ENCODE peak calls at places on chromosome 1, in nine cellular contexts. One of them, this sample, is unnamed.

GRCh38 chr1:5566924-5567323 is 425.3 kb downstream of the NPHP4 start:
- DNase-seq in ACHN: no peak
- DNase-seq in astrocyte of the spinal cord: no peak
- DNase-seq in EH: no peak
- DNase-seq in NCI-H2171: no peak
- DNase-seq in activated T-helper 1 cell treated with anti-CD3 and anti-CD28 coated beads, Interleukin-2, amount 50 U/mL, for 16 hours: no peak
- DNase-seq in KBM-7: no peak
- DNase-seq in GM20000: no peak
- DNase-seq in MV-4-11: no peak
- DNase-seq in this sample: no peak

GRCh38 chr1:167146903-167147539 is 53.1 kb downstream of the STYXL2 start:
- DNase-seq in ACHN: no peak
- DNase-seq in astrocyte of the spinal cord: no peak
- DNase-seq in EH: no peak
- DNase-seq in NCI-H2171: no peak
- DNase-seq in activated T-helper 1 cell treated with anti-CD3 and anti-CD28 coated beads, Interleukin-2, amount 50 U/mL, for 16 hours: no peak
- DNase-seq in KBM-7: no peak
- DNase-seq in GM20000: no peak
- DNase-seq in MV-4-11: no peak
- DNase-seq in this sample: no peak

GRCh38 chr1:237241038-237241437 is 199.1 kb downstream of the RYR2 start:
- DNase-seq in ACHN: no peak
- DNase-seq in astrocyte of the spinal cord: no peak
- DNase-seq in EH: no peak
- DNase-seq in NCI-H2171: no peak
- DNase-seq in activated T-helper 1 cell treated with anti-CD3 and anti-CD28 coated beads, Interleukin-2, amount 50 U/mL, for 16 hours: no peak
- DNase-seq in KBM-7: no peak
- DNase-seq in GM20000: no peak
- DNase-seq in MV-4-11: no peak
- DNase-seq in this sample: no peak

GRCh38 chr1:176364231-176364905 is 98.6 kb upstream of the PAPPA2 start:
- DNase-seq in ACHN: no peak
- DNase-seq in astrocyte of the spinal cord: no peak
- DNase-seq in EH: no peak
- DNase-seq in NCI-H2171: no peak
- DNase-seq in activated T-helper 1 cell treated with anti-CD3 and anti-CD28 coated beads, Interleukin-2, amount 50 U/mL, for 16 hours: no peak
- DNase-seq in KBM-7: no peak
- DNase-seq in GM20000: no peak
- DNase-seq in MV-4-11: no peak
- DNase-seq in this sample: no peak

GRCh38 chr1:209416009-209416408 is 167.5 kb upstream of the CAMK1G start:
- DNase-seq in ACHN: peak; percentile 37
- DNase-seq in astrocyte of the spinal cord: peak; percentile 33
- DNase-seq in EH: no peak
- DNase-seq in NCI-H2171: peak; percentile 85
- DNase-seq in activated T-helper 1 cell treated with anti-CD3 and anti-CD28 coated beads, Interleukin-2, amount 50 U/mL, for 16 hours: no peak
- DNase-seq in KBM-7: no peak
- DNase-seq in GM20000: no peak
- DNase-seq in MV-4-11: no peak
- DNase-seq in this sample: no peak

GRCh38 chr1:1290238-1290731 is 10.0 kb downstream of the SCNN1D start:
- DNase-seq in ACHN: peak; percentile 60
- DNase-seq in astrocyte of the spinal cord: peak; percentile 45
- DNase-seq in EH: peak; percentile 42
- DNase-seq in NCI-H2171: peak; percentile 21
- DNase-seq in activated T-helper 1 cell treated with anti-CD3 and anti-CD28 coated beads, Interleukin-2, amount 50 U/mL, for 16 hours: no peak
- DNase-seq in KBM-7: peak; percentile 55
- DNase-seq in GM20000: peak; percentile 83
- DNase-seq in MV-4-11: peak; percentile 36
- DNase-seq in this sample: peak; percentile 76

GRCh38 chr1:235012436-235013210 is 116.0 kb downstream of the TOMM20 start:
- DNase-seq in ACHN: no peak
- DNase-seq in astrocyte of the spinal cord: peak; percentile 64
- DNase-seq in EH: no peak
- DNase-seq in NCI-H2171: no peak
- DNase-seq in activated T-helper 1 cell treated with anti-CD3 and anti-CD28 coated beads, Interleukin-2, amount 50 U/mL, for 16 hours: no peak
- DNase-seq in KBM-7: no peak
- DNase-seq in GM20000: no peak
- DNase-seq in MV-4-11: no peak
- DNase-seq in this sample: no peak

GRCh38 chr1:161374373-161374772 is 6.7 kb upstream of the CFAP126 start:
- DNase-seq in ACHN: peak; percentile 22
- DNase-seq in astrocyte of the spinal cord: no peak
- DNase-seq in EH: peak; percentile 13
- DNase-seq in NCI-H2171: no peak
- DNase-seq in activated T-helper 1 cell treated with anti-CD3 and anti-CD28 coated beads, Interleukin-2, amount 50 U/mL, for 16 hours: no peak
- DNase-seq in KBM-7: peak; percentile 68
- DNase-seq in GM20000: peak; percentile 17
- DNase-seq in MV-4-11: peak; percentile 37
- DNase-seq in this sample: peak; percentile 41

GRCh38 chr1:200925821-200926220 is 31.1 kb downstream of the INAVA start:
- DNase-seq in ACHN: no peak
- DNase-seq in astrocyte of the spinal cord: peak; percentile 49
- DNase-seq in EH: peak; percentile 54
- DNase-seq in NCI-H2171: no peak
- DNase-seq in activated T-helper 1 cell treated with anti-CD3 and anti-CD28 coated beads, Interleukin-2, amount 50 U/mL, for 16 hours: no peak
- DNase-seq in KBM-7: no peak
- DNase-seq in GM20000: no peak
- DNase-seq in MV-4-11: peak; percentile 75
- DNase-seq in this sample: no peak

GRCh38 chr1:228487336-228488106 is at the start of gene RNF187:
- DNase-seq in ACHN: peak; percentile 31
- DNase-seq in astrocyte of the spinal cord: no peak
- DNase-seq in EH: no peak
- DNase-seq in NCI-H2171: peak; percentile 48
- DNase-seq in activated T-helper 1 cell treated with anti-CD3 and anti-CD28 coated beads, Interleukin-2, amount 50 U/mL, for 16 hours: peak; percentile 77
- DNase-seq in KBM-7: no peak
- DNase-seq in GM20000: peak; percentile 96
- DNase-seq in MV-4-11: no peak
- DNase-seq in this sample: peak; percentile 51

GRCh38 chr1:53413175-53414001 is 45.8 kb upstream of the DMRTB1 start:
- DNase-seq in ACHN: peak; percentile 67
- DNase-seq in astrocyte of the spinal cord: peak; percentile 89
- DNase-seq in EH: peak; percentile 89
- DNase-seq in NCI-H2171: no peak
- DNase-seq in activated T-helper 1 cell treated with anti-CD3 and anti-CD28 coated beads, Interleukin-2, amount 50 U/mL, for 16 hours: peak; percentile 31
- DNase-seq in KBM-7: no peak
- DNase-seq in GM20000: no peak
- DNase-seq in MV-4-11: no peak
- DNase-seq in this sample: no peak

This sample was measured in NAMALWA.